ENCODE peak calls at places on chromosomes 6 and 20, in ten cellular contexts. I, J, V, Q, K, D, S, Y, N and L are unnamed samples.

GRCh38 chr6:26322645-26323482 is 42.1 kb upstream of the BTN3A2 start:
- DNase-seq in S (peak), D (peak), K (no peak), V (no peak), N (peak), Q (peak), I (no peak), J (peak), Y (peak), L (no peak)

GRCh38 chr6:162200945-162201692 is 526.4 kb downstream of the PRKN start:
- DNase-seq in J (no peak), D (no peak), Q (no peak), N (no peak), I (no peak), V (no peak), Y (no peak), K (no peak), S (no peak), L (no peak)

GRCh38 chr6:80528115-80528514 is 421.6 kb downstream of the BCKDHB start:
- DNase-seq in Q (no peak), N (no peak), K (no peak), V (no peak), J (no peak), I (no peak), D (no peak), S (no peak), Y (no peak), L (no peak)

GRCh38 chr6:36362551-36363389 is 24.7 kb downstream of the ETV7 start:
- DNase-seq in V (no peak), Q (no peak), J (no peak), I (peak), S (no peak), Y (no peak), K (no peak), N (no peak), D (no peak), L (no peak)

GRCh38 chr20:45138451-45139300 is 14.4 kb upstream of the WFDC12 start:
- DNase-seq in D (peak), J (no peak), Y (peak), I (peak), Q (peak), S (peak), V (peak), K (peak), N (peak), L (peak)

GRCh38 chr20:4891997-4892396 is 109.3 kb downstream of the SLC23A2 start:
- DNase-seq in Y (no peak), N (no peak), V (no peak), D (no peak), Q (no peak), J (no peak), S (no peak), K (no peak), I (peak), L (no peak)

GRCh38 chr6:126380072-126380583 is 40.2 kb downstream of the CENPW start:
- DNase-seq in J (no peak), D (no peak), K (no peak), N (no peak), V (no peak), Y (no peak), Q (no peak), I (no peak), S (no peak), L (no peak)

GRCh38 chr6:118784641-118785164 is 109.2 kb upstream of the ASF1A start:
- DNase-seq in K (peak), J (no peak), N (no peak), Q (no peak), V (peak), S (peak), D (no peak), Y (no peak), I (no peak), L (no peak)

GRCh38 chr20:2692886-2693285 is 306 bp downstream of the EBF4 start:
- DNase-seq in N (peak), V (peak), Q (peak), Y (no peak), S (no peak), I (peak), D (peak), J (no peak), K (no peak), L (no peak)

GRCh38 chr6:158737710-158738615 is 81.2 kb downstream of the EZR start:
- DNase-seq in I (no peak), N (no peak), Q (no peak), V (no peak), D (no peak), K (no peak), S (peak), J (no peak), Y (no peak), L (no peak)

GRCh38 chr6:82963527-82963926 is 102.1 kb downstream of the UBE3D start:
- DNase-seq in J (no peak), S (no peak), D (no peak), Q (no peak), N (no peak), K (no peak), Y (no peak), I (no peak), V (no peak), L (no peak)

GRCh38 chr6:148223424-148223842 is 119.2 kb upstream of the SASH1 start:
- DNase-seq in S (peak), D (no peak), Q (no peak), V (no peak), Y (no peak), J (no peak), I (no peak), K (no peak), N (no peak), L (no peak)

GRCh38 chr20:61940491-61940890 is 125.2 kb downstream of the TAF4 start:
- DNase-seq in N (no peak), S (no peak), V (no peak), J (no peak), Y (no peak), I (peak), D (no peak), K (no peak), Q (no peak), L (no peak)

GRCh38 chr6:54698974-54699373 is 147.6 kb upstream of the FAM83B start:
- DNase-seq in D (no peak), V (no peak), Y (no peak), Q (no peak), J (no peak), S (no peak), K (no peak), I (no peak), N (no peak), L (no peak)

GRCh38 chr6:1724616-1725015 is 114.9 kb downstream of the FOXC1 start:
- DNase-seq in I (no peak), K (no peak), V (peak), Y (no peak), D (no peak), N (no peak), S (peak), Q (no peak), J (no peak), L (no peak)

GRCh38 chr20:21257192-21257591 is 45.9 kb upstream of the XRN2 start:
- DNase-seq in I (no peak), N (no peak), K (no peak), V (no peak), S (no peak), D (no peak), Q (no peak), J (no peak), Y (no peak), L (no peak)

GRCh38 chr20:22717466-22717865 is 133.1 kb upstream of the FOXA2 start:
- DNase-seq in V (peak), I (no peak), K (no peak), N (no peak), S (peak), Q (no peak), D (no peak), J (no peak), Y (no peak), L (no peak)